ENCODE peak calls at places on chromosomes 12 and 14, in five cellular contexts. P is HepG2, H is K562, A is H1, W is SK-N-SH. X is an unnamed sample.

GRCh38 chr14:36238666-36239363 is 62.3 kb upstream of the PTCSC3 start:
- DNase-seq in P (no peak), H (no peak), A (no peak), W (no peak), X (no peak)

GRCh38 chr14:53180272-53181221 is 27.4 kb upstream of the DDHD1 start:
- DNase-seq in P (peak; percentile 15), H (peak; percentile 7), A (peak; percentile 23), W (no peak), X (peak; percentile 78)

GRCh38 chr12:62519043-62519442 is 52.4 kb downstream of the MON2 start:
- DNase-seq in P (no peak), H (no peak), A (no peak), W (no peak), X (no peak)

GRCh38 chr12:13744566-13744965 is 236.8 kb downstream of the GRIN2B start:
- DNase-seq in P (no peak), H (no peak), A (no peak), W (no peak), X (no peak)

GRCh38 chr14:48614003-48614402 is 938.6 kb upstream of the MDGA2 start:
- DNase-seq in P (no peak), H (no peak), A (no peak), W (no peak), X (no peak)

GRCh38 chr12:76083246-76083735 is 1.2 kb downstream of the NAP1L1 start:
- DNase-seq in P (no peak), H (no peak), A (no peak), W (no peak), X (no peak)

GRCh38 chr12:24363177-24363754 is 413.8 kb upstream of the SOX5 start:
- DNase-seq in P (no peak), H (no peak), A (no peak), W (peak; percentile 34), X (no peak)

GRCh38 chr12:94109154-94109553 is 39.2 kb upstream of the PLXNC1 start:
- DNase-seq in P (no peak), H (peak; percentile 35), A (no peak), W (no peak), X (no peak)

GRCh38 chr14:29376251-29376650 is 551.4 kb downstream of the PRKD1 start:
- DNase-seq in P (no peak), H (no peak), A (no peak), W (no peak), X (no peak)

GRCh38 chr14:105937253-105938054 is 411.1 kb downstream of the TMEM121 start:
- DNase-seq in P (no peak), H (no peak), A (no peak), W (no peak), X (no peak)

GRCh38 chr12:29054790-29055663 is 94.1 kb upstream of the FAR2 start:
- DNase-seq in P (no peak), H (no peak), A (no peak), W (peak; percentile 73), X (no peak)

GRCh38 chr14:58298880-58299664 is 717 bp downstream of the ARID4A start:
- DNase-seq in P (no peak), H (peak; percentile 59), A (no peak), W (peak; percentile 78), X (no peak)

GRCh38 chr14:91229743-91230200 is 14.7 kb downstream of the GPR68 start:
- DNase-seq in P (no peak), H (no peak), A (no peak), W (no peak), X (peak; percentile 96)

GRCh38 chr12:31589896-31590729 is 823 bp downstream of the DENND5B start:
- DNase-seq in P (peak; percentile 89), H (peak; percentile 67), A (no peak), W (peak; percentile 83), X (no peak)

GRCh38 chr12:123442774-123443173 is 6.3 kb upstream of the RILPL2 start:
- DNase-seq in P (no peak), H (no peak), A (no peak), W (no peak), X (no peak)

GRCh38 chr14:33796356-33796755 is 154.5 kb downstream of the EGLN3 start:
- DNase-seq in P (no peak), H (no peak), A (no peak), W (no peak), X (no peak)

GRCh38 chr14:93041002-93041401 is 74.7 kb downstream of the ITPK1 start:
- DNase-seq in P (no peak), H (no peak), A (no peak), W (no peak), X (no peak)

GRCh38 chr14:64637735-64638473 is 66.3 kb upstream of the PLEKHG3 start:
- DNase-seq in P (no peak), H (no peak), A (no peak), W (no peak), X (no peak)

GRCh38 chr14:67395876-67396189 is 16.1 kb downstream of the PLEK2 start:
- DNase-seq in P (no peak), H (no peak), A (no peak), W (no peak), X (no peak)

GRCh38 chr14:42299692-42300091 is 693.0 kb downstream of the LRFN5 start:
- DNase-seq in P (no peak), H (no peak), A (no peak), W (no peak), X (peak; percentile 8)

GRCh38 chr14:104580961-104581360 is 1.4 kb downstream of the C14orf180 start:
- DNase-seq in P (no peak), H (no peak), A (no peak), W (peak; percentile 83), X (no peak)

GRCh38 chr14:47346849-47347248 is 328.6 kb downstream of the MDGA2 start:
- DNase-seq in P (no peak), H (no peak), A (no peak), W (no peak), X (no peak)

GRCh38 chr12:119328111-119328510 is 6.4 kb upstream of the CCDC60 start:
- DNase-seq in P (peak; percentile 6), H (peak; percentile 51), A (no peak), W (peak; percentile 46), X (no peak)

GRCh38 chr12:102883204-102883799 is 33.7 kb downstream of the PAH start:
- DNase-seq in P (peak; percentile 48), H (peak; percentile 64), A (peak; percentile 13), W (peak; percentile 70), X (no peak)

GRCh38 chr12:67018105-67018504 is 251.1 kb upstream of the CAND1 start:
- DNase-seq in P (no peak), H (no peak), A (peak; percentile 13), W (no peak), X (no peak)

GRCh38 chr12:91603060-91603459 is 420.4 kb upstream of the DCN start:
- DNase-seq in P (no peak), H (no peak), A (no peak), W (no peak), X (no peak)

GRCh38 chr14:101116486-101117130 is 213.1 kb upstream of the RTL1 start:
- DNase-seq in P (no peak), H (no peak), A (no peak), W (no peak), X (no peak)

GRCh38 chr12:122528992-122529391 is 1.9 kb downstream of the KNTC1 start:
- DNase-seq in P (no peak), H (no peak), A (no peak), W (no peak), X (no peak)

GRCh38 chr14:88256997-88257755 is 65.9 kb downstream of the KCNK10 start:
- DNase-seq in P (no peak), H (no peak), A (no peak), W (no peak), X (no peak)

GRCh38 chr12:103529306-103529705 is 33.5 kb upstream of the C12orf42 start:
- DNase-seq in P (no peak), H (no peak), A (no peak), W (no peak), X (no peak)

GRCh38 chr12:31859232-31859977 is 99.8 kb upstream of the RESF1 start:
- DNase-seq in P (no peak), H (no peak), A (no peak), W (no peak), X (peak; percentile 63)

DNA sequence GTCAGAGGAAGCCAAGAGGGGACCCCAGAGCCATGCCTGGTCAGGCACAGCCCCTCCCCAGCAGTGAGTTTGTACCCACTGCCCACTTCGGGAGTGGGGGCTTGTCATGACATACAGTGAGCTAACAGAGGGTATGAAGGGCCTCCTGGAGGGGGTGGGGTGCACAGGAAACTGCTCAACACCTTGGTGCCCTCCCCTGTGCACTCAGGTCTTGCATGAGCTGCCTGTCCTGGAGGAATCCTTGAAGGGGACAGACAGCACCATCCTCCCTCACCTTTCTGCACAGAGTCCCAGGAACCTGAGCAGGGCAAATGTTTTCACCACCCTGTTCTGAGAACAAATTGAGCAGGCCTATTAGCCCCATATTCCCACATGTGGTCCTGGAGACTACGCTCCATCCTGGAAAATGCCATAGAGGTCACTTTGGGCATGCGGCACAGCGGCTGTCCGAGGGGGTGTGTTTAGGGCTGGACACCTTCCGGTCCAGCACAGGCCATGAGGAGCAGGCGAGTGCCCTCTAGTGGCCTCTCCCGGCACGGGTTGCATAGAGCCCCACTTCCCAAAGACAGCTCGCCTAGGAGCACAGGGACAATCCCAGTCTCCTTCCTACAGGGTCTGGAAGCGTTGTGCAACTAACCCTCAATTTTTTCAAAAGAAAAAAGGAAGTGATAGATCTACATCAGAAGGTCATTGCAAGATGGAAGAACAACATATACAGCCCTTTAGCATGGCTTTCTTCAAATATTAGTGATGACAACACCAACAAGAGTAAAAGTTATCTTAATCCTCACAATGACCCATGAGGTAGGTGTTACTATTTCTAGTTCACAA is 31.9 kb upstream of the ZFP36L1 start:
- DNase-seq in P (peak; percentile 80), H (peak; percentile 80), A (peak; percentile 78), W (peak; percentile 86), X (no peak)
- H2AFZ ChIP-seq in P (peak overlapping the region; percentile 80), H (peak overlapping the region; percentile 97), A (peak overlapping the region; percentile 97), W (peak overlapping the region; percentile 42), X (peak overlapping the region; percentile 61)

DNA sequence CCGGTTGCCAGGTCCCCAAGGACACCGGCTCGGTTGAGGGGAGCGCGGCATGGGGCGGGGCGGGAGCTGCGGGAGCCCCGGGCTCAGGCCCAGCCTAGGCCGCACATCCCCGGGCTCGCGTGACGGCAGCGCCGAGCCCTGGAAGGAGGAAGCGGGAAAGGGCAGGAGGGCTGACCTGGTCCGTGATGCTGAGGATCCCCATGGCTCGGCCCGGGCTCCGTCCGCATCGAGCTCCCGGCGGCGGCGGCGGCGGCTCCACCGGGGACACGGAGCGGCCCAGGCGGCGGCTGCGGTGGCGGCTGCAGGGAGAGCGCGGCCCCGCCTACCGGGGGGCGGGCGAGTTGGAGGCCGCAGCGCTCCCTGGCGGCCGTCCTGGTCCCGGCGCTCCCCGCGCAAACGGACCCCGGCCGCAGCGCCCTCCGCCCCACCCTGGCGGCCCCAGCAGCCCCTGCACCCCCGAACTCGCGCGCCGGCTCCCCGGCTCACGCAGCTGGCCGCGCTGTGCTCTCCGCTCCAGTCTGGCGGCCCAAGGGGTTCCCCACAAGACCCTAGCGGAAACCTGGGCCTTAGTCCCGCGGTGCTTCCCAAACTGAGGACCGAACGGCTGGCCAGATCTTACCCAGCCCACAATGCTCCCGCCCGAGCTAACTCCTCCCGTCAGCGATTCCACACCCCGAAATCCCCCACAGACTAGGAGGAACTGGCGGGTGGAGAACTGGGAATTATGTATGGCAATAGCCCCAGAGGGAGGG is at the start of gene ANKRD52:
- DNase-seq in P (peak; percentile 26), H (peak; percentile 94), A (no peak), W (peak; percentile 98), X (no peak)
- TF ChIP-seq RFX5 in P (no peak), H (no peak), A (no peak), W (no peak), X (no peak)

GRCh38 chr12:110345963-110346362 is 57.5 kb downstream of the ANAPC7 start:
- DNase-seq in P (no peak), H (no peak), A (no peak), W (no peak), X (no peak)
- TF ChIP-seq POLR2AphosphoS5 in P (no peak), H (no peak), A (no peak), W (no peak), X (no peak)

GRCh38 chr12:80780746-80781145 is 64.0 kb downstream of the MYF5 start:
- DNase-seq in P (peak; percentile 29), H (no peak), A (no peak), W (no peak), X (no peak)
- H2AFZ ChIP-seq in P (no peak overlapping the region), H (no peak overlapping the region), A (no peak overlapping the region), W (no peak overlapping the region), X (no peak overlapping the region)